ENCODE peak calls at places on chromosomes 2 and 18, in eight cellular contexts. R is keratinocyte; Z is stimulated activated CD4-positive, alpha-beta T cell treated with anti-CD3 and anti-CD28 coated beads, Interleukin-2, amount 100 ng/mL, for 24 hours; U is HL-60; Y is ELR; B is astrocyte of the spinal cord; X is NCI-H510A; D is RKO. F is an unnamed sample.

GRCh38 chr2:240963376-240964220 is 34.8 kb upstream of the SNED1 start:
- DNase-seq in R (no peak), Z (no peak), U (no peak), Y (no peak), B (no peak), X (no peak), D (no peak), F (no peak)

GRCh38 chr18:75062297-75062886 is 146.5 kb downstream of the PTGR3 start:
- DNase-seq in R (no peak), Z (no peak), U (no peak), Y (no peak), B (no peak), X (no peak), D (no peak), F (no peak)

GRCh38 chr2:233063976-233064411 is 3.9 kb downstream of the INPP5D start:
- DNase-seq in R (no peak), Z (no peak), U (no peak), Y (no peak), B (no peak), X (no peak), D (no peak), F (no peak)

GRCh38 chr18:63098014-63098981 is 221.3 kb downstream of the BCL2 start:
- DNase-seq in R (no peak), Z (peak), U (no peak), Y (no peak), B (no peak), X (no peak), D (no peak), F (no peak)

GRCh38 chr2:191218292-191218898 is 26.8 kb upstream of the MYO1B start:
- DNase-seq in R (no peak), Z (peak), U (peak), Y (peak), B (peak), X (no peak), D (peak), F (no peak)

GRCh38 chr18:25560369-25560768 is 208.4 kb upstream of the ZNF521 start:
- DNase-seq in R (no peak), Z (no peak), U (no peak), Y (no peak), B (no peak), X (no peak), D (no peak), F (no peak)

GRCh38 chr2:158060862-158061435 is 40.7 kb upstream of the UPP2 start:
- DNase-seq in R (no peak), Z (no peak), U (no peak), Y (peak), B (peak), X (no peak), D (no peak), F (no peak)

GRCh38 chr2:102251042-102251848 is 60.1 kb upstream of the IL1RL1 start:
- DNase-seq in R (no peak), Z (peak), U (peak), Y (peak), B (peak), X (no peak), D (no peak), F (peak)

GRCh38 chr2:20185176-20186022 is 39.5 kb downstream of the SDC1 start:
- DNase-seq in R (no peak), Z (no peak), U (peak), Y (peak), B (peak), X (no peak), D (peak), F (no peak)

GRCh38 chr18:74257083-74257482 is 34.7 kb downstream of the CYB5A start:
- DNase-seq in R (no peak), Z (no peak), U (no peak), Y (no peak), B (no peak), X (no peak), D (no peak), F (no peak)

F was measured in DMS153.